ENCODE peak calls at places on chromosomes 7 and 10, in five cellular contexts. F is GM23338, M is stomach, E is suprapubic skin, K is HCT116. W is an unnamed sample. For H3K4me1, the result is how much of the 10 kb centered on the place peaks cover.

GRCh38 chr7:39073432-39073831 is 95.7 kb downstream of the POU6F2 start:
- DNase-seq in K (no peak), M (no peak), E (no peak), F (peak), W (no peak)

GRCh38 chr7:93115796-93116195 is 2.0 kb downstream of the SAMD9 start:
- DNase-seq in M (no peak), K (peak), F (no peak), E (no peak), W (peak)

GRCh38 chr10:10703390-10703789 is 314.3 kb upstream of the CELF2 start:
- DNase-seq in K (no peak), F (no peak), M (no peak), E (no peak), W (no peak)

GRCh38 chr7:17492437-17492836 is 194.0 kb downstream of the AHR start:
- DNase-seq in E (no peak), K (no peak), M (no peak), F (no peak), W (no peak)

GRCh38 chr10:31399631-31400030 is 80.6 kb downstream of the ZEB1 start:
- DNase-seq in K (no peak), M (no peak), E (no peak), F (no peak), W (no peak)

GRCh38 chr10:1047937-1048336 is 982 bp downstream of the IDI1 start:
- DNase-seq in K (no peak), F (peak), M (no peak), E (no peak), W (no peak)

GRCh38 chr7:112282476-112283188 is 76.1 kb downstream of the ZNF277 start:
- DNase-seq in M (no peak), F (no peak), E (no peak), K (no peak), W (no peak)

GRCh38 chr10:46289209-46289810 is 2.5 kb downstream of the ANTXRL start:
- DNase-seq in F (no peak), K (no peak), E (no peak), M (no peak), W (no peak)

GRCh38 chr10:79927111-79927828 is 21.6 kb downstream of the SFTPD start:
- DNase-seq in M (peak), F (no peak), K (no peak), E (no peak), W (no peak)

GRCh38 chr10:79930751-79931150 is 18.2 kb downstream of the SFTPD start:
- DNase-seq in M (no peak), K (no peak), F (no peak), E (no peak), W (no peak)

GRCh38 chr10:79928028-79928583 is 20.8 kb downstream of the SFTPD start:
- DNase-seq in M (peak), K (no peak), F (no peak), E (no peak), W (no peak)

GRCh38 chr10:79930267-79930666 is 18.6 kb downstream of the SFTPD start:
- DNase-seq in K (no peak), M (no peak), E (no peak), F (no peak), W (no peak)

DNA sequence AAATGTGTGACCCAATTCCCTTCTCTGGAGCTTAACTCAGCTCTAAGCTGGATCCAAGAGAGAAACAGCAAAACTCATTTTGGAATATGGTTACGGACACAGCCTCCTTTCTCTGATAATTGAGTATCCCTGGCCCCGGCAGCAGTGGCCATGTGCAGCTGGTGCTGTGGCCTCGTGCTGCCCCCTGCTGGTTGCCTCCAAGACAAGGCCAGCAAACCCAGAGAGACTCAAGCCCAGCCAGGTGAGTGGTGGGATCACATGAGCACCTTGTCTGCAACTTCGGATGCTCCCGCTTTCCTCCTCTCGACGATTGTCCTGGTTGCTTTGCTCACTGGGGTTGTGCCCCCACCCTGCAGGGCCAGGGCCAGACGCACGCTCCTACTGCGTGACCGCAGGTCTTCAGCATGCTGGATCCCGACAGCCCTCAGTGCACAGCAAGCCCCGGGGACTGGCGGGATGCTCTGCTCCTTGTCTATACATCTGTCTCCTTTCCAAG is 19.4 kb downstream of the SFTPD start:
- DNase-seq in F (peak), K (peak), M (peak), E (peak), W (peak)
- TF ChIP-seq POLR2AphosphoS5 in F (no peak), K (no peak), M (no peak), E (no peak), W (no peak)

GRCh38 chr10:29482591-29483421 is 152.0 kb downstream of the SVIL start:
- DNase-seq in M (no peak), F (peak), K (no peak), E (no peak), W (no peak)

GRCh38 chr10:29479081-29479917 is 155.5 kb downstream of the SVIL start:
- DNase-seq in K (no peak), M (no peak), F (no peak), E (no peak), W (no peak)

GRCh38 chr10:29481906-29482440 is 152.8 kb downstream of the SVIL start:
- DNase-seq in M (no peak), F (no peak), K (no peak), E (no peak), W (no peak)

GRCh38 chr10:29480281-29480954 is 154.4 kb downstream of the SVIL start:
- DNase-seq in K (no peak), E (no peak), M (no peak), F (no peak), W (no peak)
- H3K4me1 ChIP-seq in K (under half), E (under half), M (half or more), F (under half), W (under half)

GRCh38 chr7:151062399-151063211 is 3.2 kb downstream of the SLC4A2 start:
- DNase-seq in E (no peak), F (peak), K (peak), M (peak), W (no peak)
- H3K4me3 ChIP-seq in E (peak), F (peak), K (peak), M (peak), W (peak)

GRCh38 chr10:30185916-30186315 is 126.5 kb upstream of the JCAD start:
- DNase-seq in F (no peak), K (no peak), M (no peak), E (no peak), W (no peak)
- TF ChIP-seq POLR2AphosphoS5 in F (no peak), K (no peak), M (no peak), E (no peak), W (no peak)